ENCODE peak calls at places on chromosomes 11 and 22, in seven cellular contexts. One of them, this sample, is unnamed.

GRCh38 chr11:78000193-78000592 is 5.7 kb upstream of the INTS4 start:
- DNase-seq in GM23248: peak
- DNase-seq in PC-3: peak
- DNase-seq in GM23338: peak
- DNase-seq in neural progenitor cell: peak
- DNase-seq in MM.1S: peak
- DNase-seq in HCT116: peak
- DNase-seq in this sample: peak

GRCh38 chr11:57648791-57649735 is 649 bp downstream of the YPEL4 start:
- DNase-seq in PC-3: no peak
- DNase-seq in GM23248: peak
- DNase-seq in HCT116: no peak
- DNase-seq in MM.1S: peak
- DNase-seq in GM23338: peak
- DNase-seq in neural progenitor cell: peak
- DNase-seq in this sample: peak

GRCh38 chr11:65152157-65152556 is 17.8 kb upstream of the SYVN1 start:
- DNase-seq in GM23338: no peak
- DNase-seq in neural progenitor cell: no peak
- DNase-seq in HCT116: no peak
- DNase-seq in GM23248: no peak
- DNase-seq in MM.1S: peak
- DNase-seq in PC-3: no peak
- DNase-seq in this sample: no peak

GRCh38 chr22:45788530-45788929 is 116.9 kb downstream of the ATXN10 start:
- DNase-seq in HCT116: no peak
- DNase-seq in PC-3: no peak
- DNase-seq in neural progenitor cell: no peak
- DNase-seq in MM.1S: no peak
- DNase-seq in GM23248: no peak
- DNase-seq in GM23338: no peak
- DNase-seq in this sample: no peak

GRCh38 chr22:29200901-29201300 is 4.8 kb upstream of the EMID1 start:
- DNase-seq in neural progenitor cell: no peak
- DNase-seq in GM23248: no peak
- DNase-seq in MM.1S: no peak
- DNase-seq in GM23338: no peak
- DNase-seq in PC-3: no peak
- DNase-seq in HCT116: no peak
- DNase-seq in this sample: no peak

GRCh38 chr22:41976070-41976901 is 7.0 kb downstream of the SEPTIN3 start:
- DNase-seq in PC-3: no peak
- DNase-seq in GM23338: peak
- DNase-seq in HCT116: no peak
- DNase-seq in neural progenitor cell: peak
- DNase-seq in MM.1S: peak
- DNase-seq in GM23248: peak
- DNase-seq in this sample: peak

GRCh38 chr22:29130490-29130889 is 57.7 kb downstream of the KREMEN1 start:
- DNase-seq in MM.1S: no peak
- DNase-seq in neural progenitor cell: no peak
- DNase-seq in HCT116: no peak
- DNase-seq in GM23338: no peak
- DNase-seq in GM23248: peak
- DNase-seq in PC-3: no peak
- DNase-seq in this sample: no peak

GRCh38 chr11:2167141-2168045 is 4.2 kb downstream of the TH start:
- DNase-seq in HCT116: no peak
- DNase-seq in neural progenitor cell: no peak
- DNase-seq in PC-3: no peak
- DNase-seq in GM23248: no peak
- DNase-seq in GM23338: no peak
- DNase-seq in MM.1S: no peak
- DNase-seq in this sample: no peak

GRCh38 chr11:13446444-13446843 is 16.6 kb downstream of the BTBD10 start:
- DNase-seq in GM23248: peak
- DNase-seq in MM.1S: no peak
- DNase-seq in GM23338: no peak
- DNase-seq in neural progenitor cell: no peak
- DNase-seq in HCT116: no peak
- DNase-seq in PC-3: peak
- DNase-seq in this sample: no peak

GRCh38 chr11:30917859-30918478 is 331.8 kb upstream of the MPPED2 start:
- DNase-seq in GM23248: peak
- DNase-seq in MM.1S: peak
- DNase-seq in neural progenitor cell: peak
- DNase-seq in GM23338: peak
- DNase-seq in HCT116: peak
- DNase-seq in PC-3: peak
- DNase-seq in this sample: peak

GRCh38 chr11:18527512-18527911 is 770 bp upstream of the TSG101 start:
- DNase-seq in GM23338: no peak
- DNase-seq in PC-3: peak
- DNase-seq in HCT116: no peak
- DNase-seq in neural progenitor cell: no peak
- DNase-seq in GM23248: peak
- DNase-seq in MM.1S: peak
- DNase-seq in this sample: peak

GRCh38 chr22:33461698-33462434 is 403.7 kb upstream of the SYN3 start:
- DNase-seq in GM23338: no peak
- DNase-seq in PC-3: no peak
- DNase-seq in MM.1S: no peak
- DNase-seq in GM23248: no peak
- DNase-seq in neural progenitor cell: no peak
- DNase-seq in HCT116: no peak
- DNase-seq in this sample: no peak

GRCh38 chr11:2791521-2792375 is 92.0 kb upstream of the KCNQ1OT1 start:
- DNase-seq in MM.1S: no peak
- DNase-seq in GM23338: peak
- DNase-seq in PC-3: no peak
- DNase-seq in neural progenitor cell: no peak
- DNase-seq in GM23248: no peak
- DNase-seq in HCT116: no peak
- DNase-seq in this sample: no peak

GRCh38 chr11:39541945-39542351 is 1917.5 kb downstream of the LRRC4C start:
- DNase-seq in GM23338: peak
- DNase-seq in neural progenitor cell: peak
- DNase-seq in GM23248: no peak
- DNase-seq in MM.1S: no peak
- DNase-seq in PC-3: peak
- DNase-seq in HCT116: no peak
- DNase-seq in this sample: peak

GRCh38 chr11:35003658-35004057 is 87.2 kb downstream of the PDHX start:
- DNase-seq in GM23248: peak
- DNase-seq in GM23338: no peak
- DNase-seq in HCT116: no peak
- DNase-seq in PC-3: peak
- DNase-seq in neural progenitor cell: no peak
- DNase-seq in MM.1S: no peak
- DNase-seq in this sample: no peak

GRCh38 chr22:23395476-23396361 is 184.4 kb downstream of the IGLL1 start:
- DNase-seq in PC-3: no peak
- DNase-seq in HCT116: no peak
- DNase-seq in GM23248: no peak
- DNase-seq in MM.1S: no peak
- DNase-seq in GM23338: no peak
- DNase-seq in neural progenitor cell: no peak
- DNase-seq in this sample: no peak

GRCh38 chr11:10304495-10305261 is at the start of gene ADM:
- DNase-seq in PC-3: peak
- DNase-seq in neural progenitor cell: peak
- DNase-seq in HCT116: peak
- DNase-seq in GM23338: peak
- DNase-seq in GM23248: peak
- DNase-seq in MM.1S: peak
- DNase-seq in this sample: peak

GRCh38 chr11:1129143-1129665 is 28.5 kb upstream of the MUC5AC start:
- DNase-seq in HCT116: no peak
- DNase-seq in MM.1S: no peak
- DNase-seq in PC-3: no peak
- DNase-seq in GM23338: no peak
- DNase-seq in GM23248: no peak
- DNase-seq in neural progenitor cell: no peak
- DNase-seq in this sample: no peak

GRCh38 chr11:28566643-28567042 is 458.5 kb downstream of the METTL15 start:
- DNase-seq in MM.1S: no peak
- DNase-seq in GM23338: peak
- DNase-seq in HCT116: peak
- DNase-seq in neural progenitor cell: peak
- DNase-seq in PC-3: no peak
- DNase-seq in GM23248: peak
- DNase-seq in this sample: peak

DNA sequence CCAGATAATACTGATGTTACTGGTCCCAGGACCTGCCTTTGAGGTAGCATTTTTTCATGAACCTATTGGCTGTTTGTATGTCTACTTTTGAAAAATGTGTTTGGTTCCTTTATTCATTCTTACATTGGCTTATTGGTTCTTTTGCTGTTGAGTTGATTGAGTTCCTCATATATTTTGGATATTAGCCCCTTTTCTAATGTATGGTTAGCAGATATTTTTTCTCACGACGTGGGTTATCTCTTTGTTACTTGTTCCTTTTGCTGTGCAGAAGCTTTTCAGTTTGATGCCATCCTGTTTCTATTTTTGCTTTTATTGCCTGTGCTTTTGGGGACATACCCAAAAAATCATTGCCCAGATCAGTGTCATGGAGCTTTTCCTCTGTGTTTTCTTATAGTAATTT is 9.8 kb upstream of the ZNF74 start:
- DNase-seq in MM.1S: no peak
- DNase-seq in GM23248: no peak
- DNase-seq in HCT116: no peak
- DNase-seq in PC-3: no peak
- DNase-seq in neural progenitor cell: no peak
- DNase-seq in GM23338: no peak
- DNase-seq in this sample: no peak
- TF ChIP-seq EZH2 in MM.1S: no peak
- TF ChIP-seq EZH2 in GM23248: no peak
- TF ChIP-seq EZH2 in HCT116: no peak
- TF ChIP-seq EZH2 in PC-3: no peak
- TF ChIP-seq EZH2 in neural progenitor cell: no peak
- TF ChIP-seq EZH2 in GM23338: no peak
- TF ChIP-seq EZH2 in this sample: no peak

GRCh38 chr11:70063121-70063520 is 15.0 kb upstream of the ANO1 start:
- DNase-seq in GM23248: no peak
- DNase-seq in PC-3: peak
- DNase-seq in GM23338: no peak
- DNase-seq in MM.1S: no peak
- DNase-seq in neural progenitor cell: no peak
- DNase-seq in HCT116: no peak
- DNase-seq in this sample: no peak

GRCh38 chr11:70061734-70062133 is 16.4 kb upstream of the ANO1 start:
- DNase-seq in GM23338: no peak
- DNase-seq in MM.1S: no peak
- DNase-seq in HCT116: no peak
- DNase-seq in neural progenitor cell: no peak
- DNase-seq in GM23248: no peak
- DNase-seq in PC-3: no peak
- DNase-seq in this sample: no peak

GRCh38 chr11:70063555-70063954 is 14.6 kb upstream of the ANO1 start:
- DNase-seq in HCT116: peak
- DNase-seq in PC-3: peak
- DNase-seq in GM23338: no peak
- DNase-seq in GM23248: no peak
- DNase-seq in neural progenitor cell: no peak
- DNase-seq in MM.1S: no peak
- DNase-seq in this sample: no peak

GRCh38 chr11:70059971-70060370 is 18.1 kb upstream of the ANO1 start:
- DNase-seq in GM23338: no peak
- DNase-seq in PC-3: no peak
- DNase-seq in GM23248: no peak
- DNase-seq in HCT116: no peak
- DNase-seq in MM.1S: no peak
- DNase-seq in neural progenitor cell: no peak
- DNase-seq in this sample: no peak

GRCh38 chr11:70060611-70061293 is 17.4 kb upstream of the ANO1 start:
- DNase-seq in HCT116: no peak
- DNase-seq in GM23338: no peak
- DNase-seq in GM23248: no peak
- DNase-seq in PC-3: no peak
- DNase-seq in neural progenitor cell: no peak
- DNase-seq in MM.1S: no peak
- DNase-seq in this sample: peak
- TF ChIP-seq EZH2phosphoT487 in HCT116: no peak
- TF ChIP-seq EZH2phosphoT487 in GM23338: no peak
- TF ChIP-seq EZH2phosphoT487 in GM23248: no peak
- TF ChIP-seq EZH2phosphoT487 in PC-3: no peak
- TF ChIP-seq EZH2phosphoT487 in neural progenitor cell: no peak
- TF ChIP-seq EZH2phosphoT487 in MM.1S: no peak
- TF ChIP-seq EZH2phosphoT487 in this sample: no peak

GRCh38 chr11:125625225-125625593 is 246 bp downstream of the CHEK1 start:
- DNase-seq in MM.1S: no peak
- DNase-seq in GM23248: no peak
- DNase-seq in GM23338: peak
- DNase-seq in PC-3: no peak
- DNase-seq in HCT116: no peak
- DNase-seq in neural progenitor cell: no peak
- DNase-seq in this sample: no peak
- TF ChIP-seq EZH2 in MM.1S: no peak
- TF ChIP-seq EZH2 in GM23248: no peak
- TF ChIP-seq EZH2 in GM23338: no peak
- TF ChIP-seq EZH2 in PC-3: no peak
- TF ChIP-seq EZH2 in HCT116: no peak
- TF ChIP-seq EZH2 in neural progenitor cell: no peak
- TF ChIP-seq EZH2 in this sample: no peak

GRCh38 chr11:62921201-62921572 is at the start of gene CHRM1:
- DNase-seq in GM23338: no peak
- DNase-seq in neural progenitor cell: no peak
- DNase-seq in HCT116: no peak
- DNase-seq in PC-3: peak
- DNase-seq in GM23248: no peak
- DNase-seq in MM.1S: no peak
- DNase-seq in this sample: no peak

GRCh38 chr11:62921573-62922188 is 518 bp upstream of the CHRM1 start:
- DNase-seq in neural progenitor cell: peak
- DNase-seq in PC-3: peak
- DNase-seq in GM23248: peak
- DNase-seq in HCT116: no peak
- DNase-seq in GM23338: no peak
- DNase-seq in MM.1S: no peak
- DNase-seq in this sample: no peak

GRCh38 chr11:62923634-62924411 is 2.7 kb upstream of the CHRM1 start:
- DNase-seq in HCT116: no peak
- DNase-seq in GM23338: peak
- DNase-seq in neural progenitor cell: peak
- DNase-seq in PC-3: no peak
- DNase-seq in MM.1S: peak
- DNase-seq in GM23248: peak
- DNase-seq in this sample: no peak

GRCh38 chr11:62922189-62922589 is 1.0 kb upstream of the CHRM1 start:
- DNase-seq in PC-3: no peak
- DNase-seq in GM23338: no peak
- DNase-seq in HCT116: no peak
- DNase-seq in GM23248: no peak
- DNase-seq in MM.1S: no peak
- DNase-seq in neural progenitor cell: no peak
- DNase-seq in this sample: no peak

GRCh38 chr11:62922653-62923371 is 1.6 kb upstream of the CHRM1 start:
- DNase-seq in PC-3: no peak
- DNase-seq in HCT116: no peak
- DNase-seq in MM.1S: no peak
- DNase-seq in GM23338: peak
- DNase-seq in neural progenitor cell: peak
- DNase-seq in GM23248: peak
- DNase-seq in this sample: no peak
- TF ChIP-seq EZH2phosphoT487 in PC-3: no peak
- TF ChIP-seq EZH2phosphoT487 in HCT116: no peak
- TF ChIP-seq EZH2phosphoT487 in MM.1S: no peak
- TF ChIP-seq EZH2phosphoT487 in GM23338: no peak
- TF ChIP-seq EZH2phosphoT487 in neural progenitor cell: no peak
- TF ChIP-seq EZH2phosphoT487 in GM23248: no peak
- TF ChIP-seq EZH2phosphoT487 in this sample: no peak